ENCODE peak calls at places on chromosome X, in four cellular contexts. One of them, this sample, is unnamed.

GRCh38 chrX:73943572-73943899 is 360.4 kb upstream of the ZCCHC13 start:
- DNase-seq in GM23248: peak
- DNase-seq in transverse colon: no peak
- DNase-seq in suprapubic skin: no peak
- DNase-seq in this sample: no peak

GRCh38 chrX:2588049-2588448 is 87.3 kb upstream of the DHRSX start:
- DNase-seq in GM23248: no peak
- DNase-seq in transverse colon: no peak
- DNase-seq in suprapubic skin: no peak
- DNase-seq in this sample: no peak

GRCh38 chrX:15472523-15472922 is 20.6 kb downstream of the PIR start:
- DNase-seq in GM23248: no peak
- DNase-seq in suprapubic skin: no peak
- DNase-seq in transverse colon: no peak
- DNase-seq in this sample: no peak

GRCh38 chrX:9205599-9206223 is 171.8 kb upstream of the FAM9B start:
- DNase-seq in GM23248: no peak
- DNase-seq in suprapubic skin: no peak
- DNase-seq in transverse colon: no peak
- DNase-seq in this sample: no peak

GRCh38 chrX:105017641-105018040 is 202.9 kb downstream of the TEX13A start:
- DNase-seq in suprapubic skin: no peak
- DNase-seq in transverse colon: no peak
- DNase-seq in GM23248: no peak
- DNase-seq in this sample: no peak

GRCh38 chrX:65607070-65607742 is 60.2 kb upstream of the MSN start:
- DNase-seq in GM23248: peak
- DNase-seq in suprapubic skin: no peak
- DNase-seq in transverse colon: no peak
- DNase-seq in this sample: peak

GRCh38 chrX:74325130-74326059 is 21.4 kb downstream of the ZCCHC13 start:
- DNase-seq in suprapubic skin: no peak
- DNase-seq in transverse colon: no peak
- DNase-seq in GM23248: no peak
- DNase-seq in this sample: no peak

GRCh38 chrX:55201930-55202579 is 18.1 kb upstream of the PAGE5 start:
- DNase-seq in GM23248: peak
- DNase-seq in suprapubic skin: no peak
- DNase-seq in transverse colon: no peak
- DNase-seq in this sample: no peak

GRCh38 chrX:30219372-30219771 is 4.0 kb downstream of the MAGEB2 start:
- DNase-seq in transverse colon: no peak
- DNase-seq in suprapubic skin: no peak
- DNase-seq in GM23248: no peak
- DNase-seq in this sample: no peak

GRCh38 chrX:24899391-24899790 is 116.4 kb downstream of the ARX start:
- DNase-seq in GM23248: no peak
- DNase-seq in transverse colon: no peak
- DNase-seq in suprapubic skin: no peak
- DNase-seq in this sample: no peak

GRCh38 chrX:29775890-29776289 is 439.5 kb upstream of the MAGEB2 start:
- DNase-seq in transverse colon: no peak
- DNase-seq in suprapubic skin: no peak
- DNase-seq in GM23248: no peak
- DNase-seq in this sample: no peak

GRCh38 chrX:119236599-119237525 is 777 bp downstream of the PGRMC1 start:
- DNase-seq in suprapubic skin: peak
- DNase-seq in transverse colon: peak
- DNase-seq in GM23248: peak
- DNase-seq in this sample: peak

GRCh38 chrX:115268421-115268820 is 21.1 kb upstream of the LUZP4 start:
- DNase-seq in GM23248: peak
- DNase-seq in transverse colon: no peak
- DNase-seq in suprapubic skin: no peak
- DNase-seq in this sample: no peak

GRCh38 chrX:6227445-6227820 is 1.2 kb downstream of the NLGN4X start:
- DNase-seq in suprapubic skin: no peak
- DNase-seq in transverse colon: no peak
- DNase-seq in GM23248: no peak
- DNase-seq in this sample: no peak

GRCh38 chrX:41333744-41333993 is 293 bp upstream of the DDX3X start:
- DNase-seq in GM23248: peak
- DNase-seq in suprapubic skin: no peak
- DNase-seq in transverse colon: no peak
- DNase-seq in this sample: peak

GRCh38 chrX:31215277-31215815 is 143.5 kb upstream of the FTHL17 start:
- DNase-seq in suprapubic skin: no peak
- DNase-seq in transverse colon: no peak
- DNase-seq in GM23248: no peak
- DNase-seq in this sample: no peak

GRCh38 chrX:33086886-33087285 is 124.5 kb downstream of the DMD start:
- DNase-seq in transverse colon: no peak
- DNase-seq in suprapubic skin: no peak
- DNase-seq in GM23248: no peak
- DNase-seq in this sample: no peak

GRCh38 chrX:35149517-35149916 is 206.9 kb downstream of the FAM47B start:
- DNase-seq in GM23248: no peak
- DNase-seq in suprapubic skin: no peak
- DNase-seq in transverse colon: no peak
- DNase-seq in this sample: no peak

GRCh38 chrX:117376460-117376859 is 740.1 kb downstream of the KLHL13 start:
- DNase-seq in suprapubic skin: no peak
- DNase-seq in GM23248: no peak
- DNase-seq in transverse colon: no peak
- DNase-seq in this sample: no peak

GRCh38 chrX:13091111-13091765 is 46.8 kb upstream of the FAM9C start:
- DNase-seq in transverse colon: no peak
- DNase-seq in GM23248: no peak
- DNase-seq in suprapubic skin: no peak
- DNase-seq in this sample: no peak

GRCh38 chrX:72048515-72049455 is 82.9 kb downstream of the RTL5 start:
- DNase-seq in suprapubic skin: no peak
- DNase-seq in GM23248: no peak
- DNase-seq in transverse colon: peak
- DNase-seq in this sample: no peak

GRCh38 chrX:1392376-1393130 is 640 bp upstream of the SLC25A6 start:
- DNase-seq in GM23248: peak
- DNase-seq in suprapubic skin: no peak
- DNase-seq in transverse colon: peak
- DNase-seq in this sample: peak

DNA sequence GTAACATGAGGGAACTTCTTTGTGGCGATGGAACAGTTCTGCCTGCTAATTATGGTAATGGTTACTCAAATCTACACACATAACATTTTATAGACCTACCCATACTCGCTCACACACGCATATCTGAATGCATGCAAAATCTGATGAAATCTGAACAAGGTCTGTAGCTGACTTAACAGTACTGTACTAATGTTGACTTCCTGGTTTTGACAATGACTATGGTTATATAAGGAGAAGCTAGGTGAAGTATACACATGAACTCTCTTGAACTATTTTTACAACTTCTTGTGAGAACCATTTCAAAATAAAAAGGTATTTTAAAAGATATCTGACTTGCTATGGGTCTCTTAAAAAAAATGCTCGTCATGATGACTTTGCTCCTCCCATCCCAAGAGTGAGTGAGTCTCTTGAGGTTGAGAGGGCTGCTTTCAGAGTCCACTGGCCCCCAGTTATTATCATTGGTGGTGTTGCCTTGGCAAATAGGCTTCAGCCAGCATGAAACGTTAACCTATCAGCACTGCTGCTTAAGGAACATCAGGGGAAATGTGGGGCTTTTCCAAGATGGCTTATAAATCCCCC is 99.8 kb downstream of the MTMR1 start:
- DNase-seq in transverse colon: no peak
- DNase-seq in GM23248: no peak
- DNase-seq in suprapubic skin: no peak
- DNase-seq in this sample: no peak
- H3K4me3 ChIP-seq in transverse colon: no peak
- H3K4me3 ChIP-seq in GM23248: no peak
- H3K4me3 ChIP-seq in suprapubic skin: no peak
- H3K4me3 ChIP-seq in this sample: no peak

DNA sequence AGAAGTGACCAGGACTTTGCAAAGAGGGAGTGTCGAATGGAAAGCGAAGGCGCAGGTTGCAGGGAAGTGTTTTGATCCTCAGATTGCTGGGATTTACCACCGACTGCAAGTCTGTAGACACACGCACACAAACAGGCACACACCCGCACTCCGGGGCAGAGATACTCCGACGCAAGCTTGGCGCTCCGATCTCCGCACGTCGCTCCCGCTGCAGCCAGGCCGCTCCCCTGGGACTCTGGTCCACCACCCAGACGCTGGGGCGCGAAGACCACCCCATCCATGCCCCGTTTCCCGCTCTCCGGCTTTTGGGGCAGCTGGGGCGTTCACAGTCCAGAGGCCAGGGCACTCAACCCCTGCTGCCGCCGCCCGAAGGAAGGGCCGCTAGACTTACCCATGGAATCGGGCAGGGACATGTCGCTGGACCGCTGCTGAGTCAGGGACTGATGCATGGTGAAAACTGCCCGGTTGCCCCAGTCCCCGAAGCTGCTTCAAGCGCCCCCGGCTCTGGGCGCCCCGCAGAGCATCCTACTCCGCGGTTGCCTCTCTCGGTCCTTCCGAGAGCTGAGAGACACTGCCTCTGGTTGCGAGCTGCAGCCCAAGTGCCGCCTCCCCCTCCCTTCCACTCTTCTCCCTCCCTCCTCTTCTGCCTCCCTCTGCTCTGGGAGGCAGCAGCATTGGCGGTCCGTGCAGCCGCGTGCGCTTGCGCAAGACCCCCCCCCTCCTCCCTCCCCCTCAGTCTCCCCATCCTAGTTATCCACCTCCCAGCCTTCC is at the start of gene TMEM255A:
- DNase-seq in transverse colon: no peak
- DNase-seq in suprapubic skin: no peak
- DNase-seq in GM23248: peak
- DNase-seq in this sample: peak
- H3K4me3 ChIP-seq in transverse colon: peak
- H3K4me3 ChIP-seq in suprapubic skin: peak
- H3K4me3 ChIP-seq in GM23248: peak
- H3K4me3 ChIP-seq in this sample: no peak

GRCh38 chrX:108732630-108733321 is 3.6 kb downstream of the IRS4 start:
- DNase-seq in transverse colon: no peak
- DNase-seq in GM23248: no peak
- DNase-seq in suprapubic skin: no peak
- DNase-seq in this sample: no peak
- H3K4me3 ChIP-seq in transverse colon: no peak
- H3K4me3 ChIP-seq in GM23248: no peak
- H3K4me3 ChIP-seq in suprapubic skin: no peak
- H3K4me3 ChIP-seq in this sample: no peak

DNA sequence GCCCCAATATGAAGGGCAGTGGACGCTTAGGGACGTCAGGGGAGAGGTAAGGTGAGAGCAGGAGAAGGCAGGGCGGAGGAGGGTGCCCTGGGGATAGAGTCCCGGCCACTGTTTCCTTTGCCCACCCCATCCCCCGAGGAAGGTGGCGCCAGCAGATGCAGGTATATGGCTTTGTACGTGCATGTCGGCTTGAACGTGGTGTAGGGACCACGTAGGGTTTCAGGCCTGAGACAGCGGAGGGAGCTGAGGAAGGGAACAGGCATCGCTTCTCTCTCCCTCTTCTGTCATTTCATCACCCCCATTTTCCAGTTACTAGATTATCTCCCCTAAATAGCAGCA is 97.9 kb downstream of the PHKA2 start:
- DNase-seq in transverse colon: no peak
- DNase-seq in GM23248: no peak
- DNase-seq in suprapubic skin: no peak
- DNase-seq in this sample: no peak
- H3K4me3 ChIP-seq in transverse colon: peak
- H3K4me3 ChIP-seq in GM23248: peak
- H3K4me3 ChIP-seq in suprapubic skin: peak
- H3K4me3 ChIP-seq in this sample: no peak

DNA sequence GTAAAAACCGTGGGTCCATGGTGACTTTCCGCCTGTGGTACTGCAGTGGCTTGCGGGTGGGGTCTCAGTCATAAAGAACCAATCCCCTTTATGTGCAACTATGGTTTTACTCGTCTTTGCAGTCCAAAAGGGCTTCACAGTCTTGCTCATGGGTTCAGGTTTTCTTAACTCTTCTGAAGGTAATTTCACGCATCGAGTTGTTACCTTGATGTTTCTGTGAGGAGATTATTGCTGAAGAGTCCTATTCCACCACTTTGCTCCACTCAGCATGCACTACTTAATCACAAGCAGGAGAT is 41.5 kb downstream of the F8 start:
- DNase-seq in GM23248: no peak
- DNase-seq in suprapubic skin: no peak
- DNase-seq in transverse colon: no peak
- DNase-seq in this sample: no peak
- H3K4me3 ChIP-seq in GM23248: peak
- H3K4me3 ChIP-seq in suprapubic skin: peak
- H3K4me3 ChIP-seq in transverse colon: no peak
- H3K4me3 ChIP-seq in this sample: peak

DNA sequence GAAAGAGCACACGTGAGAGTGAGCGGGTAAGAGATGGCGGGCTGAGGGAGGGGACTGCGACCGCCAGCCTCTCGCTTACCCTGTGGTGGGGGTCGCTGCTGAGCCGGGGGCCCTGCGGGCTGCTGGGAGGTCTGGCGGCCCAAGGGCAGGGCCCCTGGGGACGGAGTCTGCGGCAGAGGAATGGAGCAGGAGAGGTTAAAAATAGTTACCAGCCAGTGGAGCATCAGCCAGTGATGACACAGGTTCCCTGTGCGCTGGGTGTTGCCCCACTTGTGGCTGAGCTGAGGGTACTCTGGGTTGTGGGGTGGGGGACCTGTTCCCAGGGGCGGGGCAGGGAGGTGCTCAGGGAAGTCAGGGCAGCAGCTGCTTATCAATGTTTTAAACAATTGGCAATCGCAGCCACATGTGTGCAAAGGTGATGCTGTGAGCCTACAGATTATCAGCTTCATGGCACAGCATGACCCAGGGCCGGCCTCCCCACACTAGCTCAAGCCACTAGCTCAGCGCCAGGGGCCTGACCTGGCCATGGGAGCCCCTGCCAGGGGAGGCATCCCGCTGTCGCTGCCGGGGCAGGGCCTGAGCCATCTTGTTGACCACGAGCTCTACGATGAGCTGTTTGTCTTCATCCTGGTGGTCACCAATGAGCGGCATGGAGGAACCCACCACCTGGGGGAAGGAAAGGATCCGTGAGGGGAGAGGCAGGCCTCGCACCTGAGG is 7.5 kb upstream of the TIMP1 start:
- DNase-seq in GM23248: no peak
- DNase-seq in suprapubic skin: no peak
- DNase-seq in transverse colon: no peak
- DNase-seq in this sample: no peak
- H3K4me3 ChIP-seq in GM23248: no peak
- H3K4me3 ChIP-seq in suprapubic skin: peak
- H3K4me3 ChIP-seq in transverse colon: peak
- H3K4me3 ChIP-seq in this sample: no peak

DNA sequence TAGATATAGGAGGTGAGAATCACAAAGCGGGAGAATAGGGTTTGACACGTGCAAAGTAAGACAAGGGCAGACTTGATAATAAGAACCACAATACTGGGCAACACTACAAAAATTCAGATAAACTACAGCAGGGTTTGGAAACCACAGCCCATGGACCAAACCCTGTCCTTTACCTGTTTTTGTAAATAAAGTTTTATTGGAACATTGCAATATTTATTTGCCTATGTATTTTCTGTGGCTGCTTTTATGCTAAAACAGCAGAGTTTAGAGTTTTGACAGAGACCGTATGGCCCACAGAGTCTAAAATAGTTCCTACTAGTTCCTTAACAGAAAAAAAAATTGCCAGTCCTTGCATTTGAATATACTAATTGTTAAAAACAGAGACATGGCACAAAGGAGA is 9.4 kb upstream of the CUL4B start:
- DNase-seq in suprapubic skin: no peak
- DNase-seq in transverse colon: no peak
- DNase-seq in GM23248: no peak
- DNase-seq in this sample: no peak
- H3K4me3 ChIP-seq in suprapubic skin: no peak
- H3K4me3 ChIP-seq in transverse colon: no peak
- H3K4me3 ChIP-seq in GM23248: no peak
- H3K4me3 ChIP-seq in this sample: no peak

This sample was measured in MG63.